ENCODE peak calls at places on chromosomes 11 and 22, in four cellular contexts. K is nephron progenitor cell; Y is upper lobe of right lung; C is CD4-positive, alpha-beta T cell. T is an unnamed sample.

GRCh38 chr11:79458712-79459111 is 17.9 kb upstream of the TENM4 start:
- DNase-seq in C (no peak), K (no peak), Y (no peak), T (no peak)

GRCh38 chr11:85946221-85946620 is 91.0 kb downstream of the CCDC83 start:
- DNase-seq in K (no peak), C (no peak), Y (no peak), T (no peak)

GRCh38 chr11:49377978-49378377 is 169.6 kb upstream of the FOLH1 start:
- DNase-seq in K (no peak), Y (no peak), C (no peak), T (no peak)

GRCh38 chr22:43293661-43294392 is 49.3 kb downstream of the SCUBE1 start:
- DNase-seq in Y (peak), K (peak), C (no peak), T (no peak)

GRCh38 chr11:2248762-2249161 is 21.6 kb downstream of the ASCL2 start:
- DNase-seq in K (no peak), Y (no peak), C (no peak), T (no peak)

GRCh38 chr11:5297671-5298070 is 4.1 kb downstream of the OR51B4 start:
- DNase-seq in C (no peak), K (no peak), Y (no peak), T (no peak)

GRCh38 chr11:3854977-3855807 is at the start of gene STIM1:
- DNase-seq in Y (peak), K (peak), C (peak), T (peak)

GRCh38 chr22:50531546-50532352 is 1.9 kb upstream of the TYMP start:
- DNase-seq in Y (peak), K (peak), C (peak), T (peak)

GRCh38 chr11:396511-396947 is 2.5 kb downstream of the PKP3 start:
- DNase-seq in Y (no peak), K (no peak), C (no peak), T (no peak)

GRCh38 chr22:32202539-32203180 is 2.2 kb downstream of the RFPL2 start:
- DNase-seq in K (peak), C (no peak), Y (peak), T (peak)

GRCh38 chr11:111631666-111632039 is 29.4 kb downstream of the SIK2 start:
- DNase-seq in C (no peak), K (no peak), Y (no peak), T (no peak)

GRCh38 chr11:125494987-125495725 is 909 bp downstream of the FEZ1 start:
- DNase-seq in C (no peak), Y (peak), K (peak), T (peak)

GRCh38 chr11:74505911-74506310 is 12.4 kb upstream of the LIPT2 start:
- DNase-seq in Y (no peak), K (no peak), C (no peak), T (no peak)

GRCh38 chr11:46338988-46339666 is 8.1 kb upstream of the DGKZ start:
- DNase-seq in K (peak), C (no peak), Y (no peak), T (no peak)

GRCh38 chr11:98711011-98711410 is 309.7 kb upstream of the CNTN5 start:
- DNase-seq in Y (no peak), K (no peak), C (no peak), T (no peak)

GRCh38 chr22:20205464-20205963 is 54.7 kb upstream of the CCDC188 start:
- DNase-seq in C (no peak), Y (no peak), K (no peak), T (no peak)

GRCh38 chr11:15038963-15039362 is 34.4 kb upstream of the CALCB start:
- DNase-seq in K (no peak), C (no peak), Y (no peak), T (no peak)
- TF ChIP-seq CTCF in K (no peak), C (no peak), Y (no peak), T (peak)

GRCh38 chr11:65528819-65529350 is 4.0 kb downstream of the SCYL1 start:
- DNase-seq in C (no peak), K (no peak), Y (no peak), T (no peak)

GRCh38 chr11:65529475-65530156 is 4.7 kb downstream of the SCYL1 start:
- DNase-seq in Y (no peak), K (no peak), C (no peak), T (no peak)

GRCh38 chr11:65526744-65527143 is 1.9 kb downstream of the SCYL1 start:
- DNase-seq in C (no peak), Y (peak), K (no peak), T (no peak)

GRCh38 chr11:65532388-65533064 is 7.6 kb downstream of the SCYL1 start:
- DNase-seq in Y (no peak), K (no peak), C (no peak), T (no peak)

GRCh38 chr11:65530157-65530496 is 5.2 kb downstream of the SCYL1 start:
- DNase-seq in Y (no peak), K (no peak), C (no peak), T (no peak)
- TF ChIP-seq CTCF in Y (peak), K (no peak), C (no peak), T (peak)

GRCh38 chr11:76419896-76420295 is 24.9 kb upstream of the EMSY start:
- DNase-seq in K (no peak), C (no peak), Y (no peak), T (no peak)
- TF ChIP-seq CTCF in K (no peak), C (peak), Y (peak), T (peak)

GRCh38 chr11:44760917-44761545 is 34.3 kb downstream of the TSPAN18 start:
- DNase-seq in C (no peak), K (no peak), Y (no peak), T (no peak)
- TF ChIP-seq CTCF in C (no peak), K (peak), Y (no peak), T (no peak)

GRCh38 chr22:46386312-46386711 is 50.8 kb downstream of the TRMU start:
- DNase-seq in C (no peak), K (no peak), Y (no peak), T (no peak)
- TF ChIP-seq CTCF in C (no peak), K (no peak), Y (no peak), T (peak)

DNA sequence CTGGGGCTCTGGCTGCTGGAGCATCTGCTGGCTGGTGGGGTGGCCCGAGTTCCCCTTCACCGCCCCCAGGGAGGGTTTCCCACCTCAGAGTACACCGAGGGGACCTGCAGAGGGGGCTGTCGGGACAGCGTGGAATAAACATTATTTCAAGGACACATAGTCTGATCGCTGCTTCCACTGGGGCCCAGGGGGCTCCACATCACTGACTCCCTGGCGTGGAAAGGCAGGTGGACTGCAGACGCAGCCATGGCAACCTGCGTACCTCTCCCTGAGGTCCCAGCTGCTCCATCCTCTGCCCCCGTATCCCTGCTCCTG is 21.6 kb downstream of the TRMU start:
- DNase-seq in C (no peak), Y (no peak), K (no peak), T (no peak)
- TF ChIP-seq CTCF in C (no peak), Y (no peak), K (no peak), T (no peak)

T was measured in neural crest cell.